ENCODE peak calls at places on chromosomes 2 and 18, in five cellular contexts. M, Z, K, W and S are unnamed samples.

GRCh38 chr2:171287606-171288005 is 126.9 kb upstream of the TLK1 start:
- DNase-seq in M (no peak), Z (no peak), K (no peak), W (no peak), S (no peak)

GRCh38 chr2:241224068-241224850 is 35.8 kb downstream of the ANO7 start:
- DNase-seq in M (no peak), Z (no peak), K (peak; percentile 87), W (no peak), S (no peak)

GRCh38 chr2:160615706-160616105 is 122.1 kb upstream of the RBMS1 start:
- DNase-seq in M (no peak), Z (no peak), K (no peak), W (no peak), S (no peak)

GRCh38 chr2:16625201-16625729 is 40.4 kb downstream of the CYRIA start:
- DNase-seq in M (no peak), Z (peak; percentile 29), K (no peak), W (no peak), S (no peak)

GRCh38 chr2:145230546-145230945 is 710.6 kb upstream of the ZEB2 start:
- DNase-seq in M (no peak), Z (no peak), K (no peak), W (no peak), S (no peak)

GRCh38 chr18:519019-519879 is 18.7 kb upstream of the COLEC12 start:
- DNase-seq in M (no peak), Z (peak; percentile 40), K (no peak), W (peak; percentile 43), S (no peak)

GRCh38 chr2:128362889-128363228 is 44.2 kb upstream of the HS6ST1 start:
- DNase-seq in M (peak; percentile 84), Z (no peak), K (no peak), W (no peak), S (no peak)

GRCh38 chr2:10234013-10234306 is 68.7 kb upstream of the HPCAL1 start:
- DNase-seq in M (no peak), Z (no peak), K (no peak), W (no peak), S (no peak)

GRCh38 chr2:137886432-137886831 is 77.8 kb upstream of the HNMT start:
- DNase-seq in M (no peak), Z (no peak), K (peak; percentile 83), W (no peak), S (peak; percentile 8)

GRCh38 chr2:208253518-208254117 is 1.3 kb downstream of the IDH1 start:
- DNase-seq in M (no peak), Z (no peak), K (no peak), W (no peak), S (no peak)

GRCh38 chr2:230205034-230205433 is 14.8 kb downstream of the SP110 start:
- DNase-seq in M (no peak), Z (no peak), K (no peak), W (peak; percentile 57), S (no peak)

GRCh38 chr2:34161546-34161945 is 562.4 kb upstream of the FAM98A start:
- DNase-seq in M (no peak), Z (no peak), K (no peak), W (no peak), S (no peak)

GRCh38 chr2:106065268-106065982 is 128.7 kb downstream of the UXS1 start:
- DNase-seq in M (no peak), Z (no peak), K (no peak), W (no peak), S (no peak)

GRCh38 chr2:187177253-187177652 is 270.8 kb downstream of the CALCRL start:
- DNase-seq in M (no peak), Z (no peak), K (no peak), W (no peak), S (no peak)

GRCh38 chr2:71544919-71545571 is 91.7 kb downstream of the DYSF start:
- DNase-seq in M (no peak), Z (no peak), K (no peak), W (no peak), S (no peak)

GRCh38 chr2:229852565-229852964 is 69.2 kb downstream of the TRIP12 start:
- DNase-seq in M (no peak), Z (peak; percentile 8), K (no peak), W (peak; percentile 42), S (no peak)

GRCh38 chr2:154425999-154426398 is 272.5 kb upstream of the KCNJ3 start:
- DNase-seq in M (no peak), Z (no peak), K (no peak), W (no peak), S (no peak)

GRCh38 chr18:22285299-22286140 is 116.1 kb downstream of the GATA6 start:
- DNase-seq in M (no peak), Z (no peak), K (peak; percentile 47), W (no peak), S (no peak)

GRCh38 chr2:156619021-156619539 is 182.9 kb downstream of the GPD2 start:
- DNase-seq in M (no peak), Z (no peak), K (no peak), W (no peak), S (no peak)

DNA sequence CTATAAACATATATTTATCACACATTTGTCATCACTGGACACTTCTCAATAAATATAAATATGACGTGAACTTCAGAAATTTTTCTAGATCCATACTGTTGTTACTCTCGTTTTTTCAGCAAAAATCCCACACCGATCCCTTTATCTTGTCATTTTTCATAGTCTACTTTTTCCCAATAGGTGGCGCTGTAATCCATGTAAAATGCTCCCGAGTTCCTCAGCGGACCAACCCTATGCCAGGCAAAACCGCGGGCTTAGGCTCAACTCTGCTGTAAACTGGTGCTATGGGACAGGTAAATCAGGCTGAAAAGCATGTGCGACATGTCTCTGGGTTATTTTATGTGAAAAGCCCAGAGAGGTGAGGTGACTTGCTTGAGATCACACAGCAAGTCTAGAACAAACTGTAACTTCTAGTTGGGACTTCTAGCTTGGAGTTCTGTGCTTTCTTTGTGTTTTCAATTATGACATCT is 104.0 kb downstream of the COBLL1 start:
- DNase-seq in M (peak; percentile 69), Z (peak; percentile 34), K (peak; percentile 82), W (no peak), S (peak; percentile 73)
- TF ChIP-seq CEBPB in M (no peak), Z (no peak), K (no peak), W (no peak), S (no peak)

DNA sequence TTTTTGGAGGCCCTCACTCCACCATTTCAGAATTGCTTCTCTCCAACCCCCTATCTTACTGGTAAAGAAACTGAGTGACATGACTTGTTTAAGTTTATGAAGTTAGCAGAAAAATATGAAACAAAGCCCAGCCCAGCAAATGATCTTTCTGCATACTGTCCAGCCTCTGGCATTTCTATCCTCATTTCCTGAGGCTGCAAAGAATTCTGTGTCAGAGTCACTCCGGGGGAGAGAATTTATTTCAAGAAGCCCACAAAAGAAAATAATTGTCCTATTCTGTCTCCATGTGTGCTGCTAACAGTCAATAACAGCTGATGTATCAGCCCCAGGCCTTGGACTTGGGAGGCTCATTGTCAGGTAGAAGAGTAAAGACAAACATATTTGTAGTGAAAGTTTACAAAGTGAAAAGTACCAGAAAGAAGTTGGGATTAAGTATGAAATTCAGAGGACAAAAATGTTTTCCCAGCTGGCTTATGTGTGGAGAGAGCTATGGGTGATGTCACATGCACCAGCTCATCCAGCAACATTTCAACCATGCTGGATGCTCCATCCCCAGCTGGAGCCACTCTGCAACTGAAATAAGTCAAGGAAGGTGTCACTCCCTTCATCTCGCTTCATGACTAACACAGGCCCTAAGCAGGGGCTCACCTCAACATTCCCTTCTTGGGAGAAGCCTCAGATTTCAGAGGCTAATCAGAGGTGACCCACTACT is 42.3 kb downstream of the TRABD2A start:
- DNase-seq in M (no peak), Z (no peak), K (no peak), W (no peak), S (no peak)
- TF ChIP-seq SP1 in M (no peak), Z (no peak), K (no peak), W (no peak), S (no peak)

DNA sequence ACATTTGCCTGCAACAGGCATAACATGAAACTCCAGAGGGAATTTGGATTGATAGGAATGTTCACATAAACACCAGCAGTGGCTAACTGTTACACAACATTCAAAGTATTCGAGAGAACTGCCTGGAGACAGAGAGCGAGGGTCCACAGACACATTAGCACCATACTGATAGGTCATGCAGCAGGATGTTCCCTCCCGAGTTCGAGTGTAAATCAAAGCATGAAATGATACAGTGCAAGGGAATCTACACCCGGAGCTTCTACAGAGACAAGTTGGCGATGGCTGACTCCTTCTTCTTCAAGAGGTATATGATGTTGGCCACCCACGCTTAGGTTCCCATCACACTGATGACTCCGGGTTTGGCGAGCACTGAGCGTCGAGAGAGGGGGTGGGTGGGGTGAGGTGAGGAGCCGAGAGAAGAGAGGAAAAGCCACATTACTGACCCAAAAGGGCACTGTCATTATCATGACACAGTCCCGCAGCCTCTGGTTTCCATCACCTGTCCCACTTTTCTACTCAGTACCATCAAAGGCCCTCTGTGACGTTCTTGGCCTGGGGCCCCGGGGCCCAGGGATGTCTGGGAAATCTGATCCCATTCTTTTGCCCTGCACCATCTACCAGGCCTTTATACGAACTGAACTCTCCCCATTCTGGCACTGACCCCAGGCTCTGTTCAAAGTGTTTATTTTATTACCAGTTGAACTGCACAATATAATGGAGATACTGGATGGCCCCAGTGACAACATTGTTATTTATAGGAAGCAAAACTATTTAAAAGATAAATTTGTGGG is 89.3 kb downstream of the COL6A3 start:
- DNase-seq in M (no peak), Z (no peak), K (no peak), W (no peak), S (no peak)
- TF ChIP-seq CEBPB in M (no peak), Z (no peak), K (peak; percentile 12), W (no peak), S (no peak)

DNA sequence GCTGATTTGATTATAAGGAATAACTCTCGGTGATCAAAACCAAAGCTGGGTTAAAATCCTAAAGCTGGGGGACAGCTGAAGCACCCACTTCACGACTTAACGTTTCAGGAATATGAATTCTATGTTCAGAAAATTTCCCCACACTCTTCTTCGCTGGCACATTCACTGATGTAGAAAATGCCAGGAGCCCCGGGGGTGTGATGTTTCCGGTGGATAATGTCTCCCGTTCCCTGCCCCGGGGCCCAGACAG is 191.4 kb upstream of the TCF4 start:
- DNase-seq in M (no peak), Z (no peak), K (no peak), W (no peak), S (no peak)
- TF ChIP-seq SP1 in M (no peak), Z (no peak), K (no peak), W (no peak), S (no peak)

GRCh38 chr2:225781145-225781544 is 381.6 kb downstream of the NYAP2 start:
- DNase-seq in M (no peak), Z (no peak), K (no peak), W (no peak), S (no peak)
- TF ChIP-seq CEBPB in M (no peak), Z (no peak), K (no peak), W (no peak), S (no peak)

DNA sequence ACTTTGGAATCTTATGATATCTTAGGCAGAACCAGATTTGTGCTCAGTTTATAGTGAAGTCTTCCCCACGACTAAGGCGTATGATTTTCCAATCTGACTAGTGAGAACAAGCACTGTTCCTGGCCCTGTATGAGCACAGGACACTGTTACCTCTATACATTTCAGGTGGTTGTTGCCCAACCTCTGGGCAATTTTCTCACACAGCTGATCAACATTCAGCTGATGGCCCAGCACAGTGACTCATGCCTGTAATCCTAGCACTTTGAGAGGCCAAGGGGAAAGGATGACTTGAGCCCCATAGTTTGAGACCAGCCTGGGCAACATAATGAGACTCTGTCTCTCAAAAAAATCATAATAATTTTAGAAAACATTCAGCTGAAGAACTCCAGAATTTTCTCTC is 119.5 kb downstream of the ASXL3 start:
- DNase-seq in M (no peak), Z (no peak), K (no peak), W (no peak), S (no peak)
- TF ChIP-seq SP1 in M (no peak), Z (no peak), K (no peak), W (no peak), S (no peak)

GRCh38 chr2:58702302-58702696 is 461.2 kb upstream of the FANCL start:
- DNase-seq in M (no peak), Z (no peak), K (peak; percentile 17), W (no peak), S (no peak)
- TF ChIP-seq CEBPB in M (no peak), Z (no peak), K (no peak), W (no peak), S (no peak)